ENCODE peak calls at places on chromosome 11, in five cellular contexts. V, I, B, S and E are unnamed samples.
A peak's percentile ranks its signal among the peaks of the same experiment; 100 is the strongest.

GRCh38 chr11:117408356-117408755 is 80.7 kb downstream of the CEP164 start:
- DNase-seq in B (no peak), V (no peak), S (no peak), I (no peak), E (no peak)

GRCh38 chr11:30326911-30327310 is 4.0 kb downstream of the ARL14EP start:
- DNase-seq in S (no peak), V (no peak), B (no peak), I (no peak), E (no peak)

GRCh38 chr11:48091426-48092102 is 111.2 kb downstream of the PTPRJ start:
- DNase-seq in S (no peak), B (no peak), V (no peak), I (no peak), E (no peak)

GRCh38 chr11:36558511-36559413 is 9.0 kb upstream of the RAG1 start:
- DNase-seq in S (no peak), V (no peak), I (no peak), B (no peak), E (no peak)

GRCh38 chr11:122954455-122954854 is 27.2 kb downstream of the BSX start:
- DNase-seq in V (no peak), I (no peak), S (no peak), B (no peak), E (no peak)

GRCh38 chr11:33912405-33913361 is 20.8 kb upstream of the LMO2 start:
- DNase-seq in S (peak; percentile 74), V (peak; percentile 10), B (peak; percentile 93), I (peak; percentile 87), E (no peak)

GRCh38 chr11:62438641-62439040 is 19.8 kb downstream of the SCGB1A1 start:
- DNase-seq in V (no peak), S (no peak), I (no peak), B (no peak), E (no peak)

GRCh38 chr11:134019500-134019899 is 49.4 kb upstream of the JAM3 start:
- DNase-seq in S (no peak), V (no peak), B (no peak), I (no peak), E (no peak)

GRCh38 chr11:119284344-119285157 is 32.4 kb downstream of the MCAM start:
- DNase-seq in B (peak; percentile 60), S (peak; percentile 5), I (peak; percentile 35), V (peak; percentile 32), E (no peak)

GRCh38 chr11:114159802-114160588 is 100.5 kb downstream of the ZBTB16 start:
- DNase-seq in B (peak; percentile 99), I (peak; percentile 97), V (peak; percentile 68), S (peak; percentile 81), E (peak; percentile 97)

GRCh38 chr11:96272542-96273306 is 70.3 kb downstream of the MAML2 start:
- DNase-seq in S (no peak), V (no peak), I (peak; percentile 45), B (peak; percentile 51), E (no peak)

GRCh38 chr11:294795-295194 is 4.5 kb downstream of the IFITM5 start:
- DNase-seq in I (no peak), B (no peak), V (no peak), S (no peak), E (peak; percentile 6)

GRCh38 chr11:79437274-79437980 is 3.4 kb downstream of the TENM4 start:
- DNase-seq in B (peak; percentile 45), S (no peak), V (no peak), I (peak; percentile 63), E (no peak)

DNA sequence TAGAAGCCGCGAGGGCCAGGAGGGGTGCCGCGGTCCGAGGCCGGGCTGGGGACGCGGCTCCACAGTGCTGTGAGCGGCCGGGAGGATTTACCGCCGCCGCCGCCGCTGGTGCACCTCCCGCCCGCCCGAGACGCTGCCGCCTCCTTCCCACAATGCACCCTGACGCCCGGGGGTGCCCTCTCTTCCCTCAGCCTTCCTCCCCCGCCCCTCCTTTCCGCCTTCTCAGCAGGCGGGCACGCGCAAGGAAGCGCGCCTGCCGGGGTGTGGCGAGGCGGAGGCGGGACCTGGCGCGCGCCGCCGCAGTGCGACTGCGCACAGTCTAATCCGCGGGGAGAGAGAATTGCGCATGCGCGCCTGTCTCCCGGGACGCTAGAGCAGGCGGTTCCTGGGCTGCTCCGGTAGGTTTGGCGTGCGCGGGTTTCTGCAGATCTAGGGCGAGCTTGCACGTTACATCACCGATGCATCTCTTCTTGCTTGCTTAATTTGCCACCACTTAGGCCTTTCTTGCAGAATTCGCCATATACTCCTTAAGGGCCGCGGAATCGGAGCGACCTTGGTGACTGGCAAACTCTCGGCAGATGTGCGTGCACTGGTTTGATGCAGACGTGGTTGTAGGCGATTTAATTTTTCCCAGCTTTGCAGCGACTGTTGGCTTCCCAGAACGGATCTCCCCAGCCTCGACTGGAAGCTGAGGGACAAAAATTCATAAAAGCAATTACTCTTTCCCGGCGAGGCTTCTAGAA is at the start of the genes GVQW3 and THAP12:
- DNase-seq in S (peak; percentile 84), I (peak; percentile 98), B (peak; percentile 97), V (peak; percentile 93), E (peak; percentile 97)
- TF ChIP-seq CTCF in S (no peak), I (no peak), B (no peak), V (no peak), E (no peak)

DNA sequence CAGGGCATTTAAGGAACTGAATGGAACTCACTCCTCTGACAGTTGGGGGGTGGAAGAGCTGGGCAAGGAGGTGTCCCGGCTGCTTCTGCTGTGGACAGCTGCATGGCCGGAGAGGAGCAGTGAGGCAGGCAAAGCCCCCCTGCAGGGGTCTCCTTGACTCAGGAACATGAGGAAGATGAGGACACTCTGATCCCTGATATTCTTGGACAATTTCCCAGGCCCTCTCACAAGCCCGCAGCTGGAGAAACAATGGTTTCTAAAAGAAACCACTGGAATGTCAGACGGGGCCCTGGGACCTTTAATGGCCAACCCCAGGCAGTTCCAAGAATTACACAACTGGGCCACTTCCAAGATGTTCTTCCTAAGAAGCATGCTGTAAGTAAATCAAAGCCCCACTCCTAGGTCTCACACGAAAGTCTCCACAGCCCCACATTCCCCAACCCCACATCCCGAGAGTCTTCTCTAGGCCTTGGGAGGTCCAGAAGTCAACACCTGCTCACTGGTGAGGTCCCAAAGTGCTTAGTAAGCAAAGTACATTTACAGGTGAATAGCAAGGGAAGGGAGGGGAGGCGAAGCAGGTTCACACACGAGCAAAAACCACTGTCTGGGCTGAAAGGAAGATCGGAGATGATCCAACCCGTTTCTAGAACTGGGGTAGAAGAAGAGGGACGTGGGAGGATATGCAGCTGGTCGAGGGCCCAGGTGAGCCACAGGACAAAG is 1.0 kb upstream of the CCDC86 start:
- DNase-seq in B (peak; percentile 94), I (no peak), V (no peak), S (peak; percentile 82), E (no peak)
- TF ChIP-seq CTCF in B (no peak), I (no peak), V (no peak), S (no peak), E (no peak)

GRCh38 chr11:84524422-84525051 is 1102.6 kb downstream of the DLG2 start:
- DNase-seq in S (no peak), I (no peak), B (peak; percentile 61), V (no peak), E (no peak)
- TF ChIP-seq CTCF in S (peak; percentile 50), I (peak; percentile 44), B (peak; percentile 58), V (peak; percentile 25), E (no peak)

GRCh38 chr11:64298966-64299846 is 952 bp upstream of the CATSPERZ start:
- DNase-seq in V (no peak), B (no peak), S (no peak), I (no peak), E (no peak)
- TF ChIP-seq CTCF in V (no peak), B (no peak), S (no peak), I (no peak), E (no peak)

GRCh38 chr11:1917523-1918435 is 1.7 kb upstream of the TNNT3 start:
- DNase-seq in V (no peak), B (no peak), I (no peak), S (no peak), E (no peak)
- TF ChIP-seq CTCF in V (peak; percentile 65), B (peak; percentile 68), I (peak; percentile 22), S (peak; percentile 39), E (peak; percentile 59)